ENCODE peak calls at places on chromosome 21, in seven cellular contexts. Q, W, X, F, Z, I and C are unnamed samples.

GRCh38 chr21:36129219-36129618 is 5.7 kb upstream of the CBR3 start:
- DNase-seq in Q (no peak), F (no peak), Z (no peak), W (no peak), X (no peak), I (no peak), C (no peak)

GRCh38 chr21:31609081-31609480 is 50.4 kb upstream of the SOD1 start:
- DNase-seq in Q (no peak), I (no peak), X (no peak), W (no peak), F (no peak), Z (no peak), C (no peak)

GRCh38 chr21:45414396-45415187 is 9.6 kb downstream of the COL18A1 start:
- DNase-seq in W (peak; percentile 3), Q (no peak), Z (no peak), I (no peak), X (no peak), F (no peak), C (no peak)

GRCh38 chr21:9008636-9009035 is 1512.7 kb upstream of the TPTE start:
- DNase-seq in Q (peak; percentile 64), Z (no peak), W (no peak), X (no peak), F (no peak), I (no peak), C (no peak)

GRCh38 chr21:40054403-40054802 is 187.2 kb downstream of the PCP4 start:
- DNase-seq in I (no peak), Q (no peak), X (no peak), F (no peak), W (peak; percentile 88), Z (no peak), C (no peak)

GRCh38 chr21:45994086-45994661 is 12.6 kb downstream of the COL6A1 start:
- DNase-seq in Z (no peak), F (no peak), X (no peak), I (no peak), W (no peak), Q (no peak), C (no peak)

GRCh38 chr21:45937721-45938452 is 43.7 kb upstream of the COL6A1 start:
- DNase-seq in F (no peak), Z (no peak), I (no peak), X (no peak), W (no peak), Q (no peak), C (no peak)

GRCh38 chr21:45593162-45594022 is 50.1 kb upstream of the PCBP3 start:
- DNase-seq in F (no peak), I (no peak), Q (no peak), X (no peak), Z (no peak), W (no peak), C (no peak)

GRCh38 chr21:24428539-24429186 is 1178.6 kb downstream of the MRPL39 start:
- DNase-seq in Q (no peak), Z (no peak), X (no peak), I (peak; percentile 35), W (no peak), F (no peak), C (no peak)

GRCh38 chr21:46416551-46416950 is 42.1 kb upstream of the DIP2A start:
- DNase-seq in X (no peak), W (no peak), Q (no peak), I (no peak), Z (no peak), F (no peak), C (no peak)

GRCh38 chr21:46622226-46622625 is 13.2 kb upstream of the PRMT2 start:
- DNase-seq in W (peak; percentile 49), X (no peak), I (peak; percentile 34), Z (no peak), Q (no peak), F (no peak), C (peak; percentile 59)

GRCh38 chr21:36773111-36773510 is 74.2 kb downstream of the SIM2 start:
- DNase-seq in Q (peak; percentile 26), F (no peak), Z (no peak), I (no peak), X (no peak), W (peak; percentile 98), C (peak; percentile 49)

GRCh38 chr21:27582946-27583270 is 616.0 kb upstream of the ADAMTS5 start:
- DNase-seq in F (no peak), Z (no peak), I (no peak), X (no peak), W (no peak), Q (no peak), C (no peak)

GRCh38 chr21:39854572-39854971 is 12.7 kb upstream of the PCP4 start:
- DNase-seq in Q (no peak), I (no peak), F (no peak), X (no peak), W (no peak), Z (no peak), C (no peak)

GRCh38 chr21:27132270-27132669 is 165.4 kb upstream of the ADAMTS5 start:
- DNase-seq in X (no peak), I (no peak), W (peak; percentile 26), Z (no peak), F (no peak), Q (no peak), C (no peak)

GRCh38 chr21:26753822-26754221 is 91.4 kb downstream of the ADAMTS1 start:
- DNase-seq in F (no peak), I (no peak), Z (no peak), Q (no peak), X (no peak), W (no peak), C (no peak)

GRCh38 chr21:36169465-36170128 is 13.0 kb downstream of the DOP1B start:
- DNase-seq in I (no peak), X (no peak), Z (no peak), Q (no peak), F (no peak), W (no peak), C (no peak)

GRCh38 chr21:36466061-36466511 is 13.8 kb downstream of the CLDN14 start:
- DNase-seq in Q (no peak), W (no peak), I (no peak), X (no peak), Z (no peak), F (no peak), C (no peak)

GRCh38 chr21:37398697-37399096 is 32.1 kb downstream of the DYRK1A start:
- DNase-seq in I (peak; percentile 75), Q (no peak), Z (no peak), X (no peak), F (no peak), W (no peak), C (no peak)

GRCh38 chr21:42988234-42988965 is 14.0 kb downstream of the PKNOX1 start:
- DNase-seq in I (no peak), X (no peak), W (no peak), Q (no peak), Z (no peak), F (no peak), C (no peak)

GRCh38 chr21:37429356-37429755 is 62.8 kb downstream of the DYRK1A start:
- DNase-seq in Z (no peak), X (no peak), I (no peak), W (no peak), Q (no peak), F (no peak), C (no peak)

GRCh38 chr21:44534688-44535087 is 5.3 kb downstream of the KRTAP10-1 start:
- DNase-seq in Z (no peak), X (no peak), W (no peak), I (no peak), Q (no peak), F (no peak), C (no peak)

GRCh38 chr21:41658321-41658720 is 108.5 kb downstream of the RIPK4 start:
- DNase-seq in W (no peak), X (no peak), Z (no peak), F (no peak), Q (no peak), I (no peak), C (no peak)

GRCh38 chr21:41659791-41660560 is 106.9 kb downstream of the RIPK4 start:
- DNase-seq in X (no peak), Z (no peak), F (no peak), I (no peak), Q (peak; percentile 63), W (no peak), C (no peak)

GRCh38 chr21:41655259-41655658 is 111.6 kb downstream of the RIPK4 start:
- DNase-seq in I (no peak), Q (no peak), X (no peak), Z (no peak), W (no peak), F (no peak), C (no peak)

GRCh38 chr21:41653944-41654625 is 112.8 kb downstream of the RIPK4 start:
- DNase-seq in F (no peak), W (no peak), Z (no peak), Q (no peak), I (no peak), X (no peak), C (no peak)

DNA sequence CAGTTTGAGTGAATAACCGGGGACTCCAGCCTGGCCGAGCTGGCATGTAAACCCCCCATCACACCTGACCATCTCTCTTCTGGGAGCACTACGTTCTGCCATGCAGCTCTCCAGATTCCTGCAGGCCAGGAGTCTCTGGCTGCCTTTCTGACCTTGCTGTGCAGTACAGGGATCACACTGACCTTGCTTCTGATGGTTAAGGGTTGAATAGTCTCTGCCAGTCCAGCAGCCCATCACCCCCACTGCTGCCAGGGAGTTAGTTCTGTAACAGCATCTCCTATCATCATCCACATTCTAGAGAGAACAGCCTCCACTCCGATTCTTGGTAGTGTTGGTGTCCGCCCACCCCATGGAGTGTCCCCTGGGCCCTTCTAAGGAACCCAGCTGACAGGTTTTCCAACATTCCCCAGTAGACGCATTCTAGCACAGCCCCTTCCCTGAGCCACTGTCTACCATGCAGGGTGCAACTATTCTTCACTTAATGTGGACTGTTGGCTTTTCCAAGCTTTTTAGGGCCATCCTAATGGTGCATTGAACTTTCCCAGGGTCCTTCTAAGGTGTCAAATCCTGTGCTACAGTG is 109.8 kb downstream of the RIPK4 start:
- DNase-seq in I (no peak), Z (no peak), X (no peak), F (no peak), W (no peak), Q (no peak), C (no peak)
- H3K27ac ChIP-seq in I (no peak overlapping the region), Z (no peak overlapping the region), X (no peak overlapping the region), F (no peak overlapping the region), W (no peak overlapping the region), Q (no peak overlapping the region), C (no peak overlapping the region)

GRCh38 chr21:33403786-33404571 is 766 bp downstream of the IFNGR2 start:
- DNase-seq in W (peak; percentile 55), Z (no peak), Q (no peak), X (peak; percentile 76), F (no peak), I (peak; percentile 45), C (no peak)
- H3K27ac ChIP-seq in W (peak overlapping the region; percentile 88), Z (peak overlapping the region; percentile 65), Q (peak overlapping the region; percentile 96), X (peak overlapping the region; percentile 81), F (peak overlapping the region; percentile 94), I (peak overlapping the region; percentile 61), C (peak overlapping the region; percentile 88)

GRCh38 chr21:34132202-34132601 is 58.8 kb downstream of the MRPS6 start:
- DNase-seq in Q (no peak), X (no peak), F (no peak), Z (no peak), W (no peak), I (no peak), C (no peak)
- H3K27ac ChIP-seq in Q (no peak overlapping the region), X (no peak overlapping the region), F (peak overlapping the region; percentile 91), Z (no peak overlapping the region), W (no peak overlapping the region), I (no peak overlapping the region), C (no peak overlapping the region)

GRCh38 chr21:18384771-18385170 is 18.8 kb downstream of the TMPRSS15 start:
- DNase-seq in I (no peak), X (peak; percentile 17), Z (no peak), W (no peak), Q (peak; percentile 2), F (no peak), C (no peak)
- H3K27ac ChIP-seq in I (no peak overlapping the region), X (no peak overlapping the region), Z (no peak overlapping the region), W (no peak overlapping the region), Q (no peak overlapping the region), F (no peak overlapping the region), C (no peak overlapping the region)

GRCh38 chr21:29418813-29419212 is 120.1 kb downstream of the BACH1 start:
- DNase-seq in X (no peak), F (no peak), Q (no peak), Z (no peak), W (no peak), I (no peak), C (no peak)
- H3K27ac ChIP-seq in X (no peak overlapping the region), F (no peak overlapping the region), Q (no peak overlapping the region), Z (no peak overlapping the region), W (no peak overlapping the region), I (no peak overlapping the region), C (no peak overlapping the region)